ENCODE peak calls at places on chromosomes 7 and 10, in ten cellular contexts. Q is left ventricle myocardium superior; A is activated T-helper 9 cell treated with anti-CD3 and anti-CD28 coated beads, Interleukin-2, amount 50 U/mL, for 16 hours; Z is fibroblast of mammary gland; G is ELF-1; P is activated CD8-positive, alpha-beta memory T cell treated with anti-CD3 and anti-CD28 coated beads for 24 hours; T is NCI-H1105; K is neural crest cell; L is Right ventricle myocardium superior; N is stimulated activated CD4-positive, alpha-beta T cell treated with anti-CD3 and anti-CD28 coated beads, TNF-alpha, amount 100 ng/mL, for 1 hour. H is an unnamed sample.
A peak's percentile ranks its signal among the peaks of the same experiment; 100 is the strongest.

GRCh38 chr10:60646966-60647796 is 131.1 kb upstream of the CDK1 start:
- DNase-seq in G (no peak), Q (no peak), L (no peak), T (peak; percentile 14), N (no peak), Z (peak; percentile 68), P (no peak), K (peak; percentile 57), A (no peak), H (peak; percentile 63)

GRCh38 chr7:41437257-41438196 is 265.4 kb downstream of the INHBA start:
- DNase-seq in T (no peak), N (no peak), Q (no peak), K (no peak), L (no peak), A (no peak), P (no peak), G (no peak), Z (no peak), H (no peak)

GRCh38 chr7:85186083-85186520 is 754 bp downstream of the SEMA3D start:
- DNase-seq in Z (peak; percentile 43), G (peak; percentile 54), A (no peak), P (no peak), Q (peak; percentile 31), K (peak; percentile 43), L (peak; percentile 38), T (peak; percentile 13), N (no peak), H (peak; percentile 44)

GRCh38 chr10:91511549-91512330 is 101.6 kb downstream of the HECTD2 start:
- DNase-seq in K (no peak), T (no peak), G (no peak), P (no peak), Z (peak; percentile 83), L (no peak), A (no peak), Q (no peak), N (no peak), H (peak; percentile 93)

GRCh38 chr7:18357691-18358090 is 137.9 kb upstream of the HDAC9 start:
- DNase-seq in Q (no peak), G (peak; percentile 7), N (no peak), A (no peak), T (no peak), K (no peak), L (no peak), P (no peak), Z (peak; percentile 26), H (peak; percentile 5)

GRCh38 chr7:101630591-101630990 is 1.5 kb upstream of the MYL10 start:
- DNase-seq in N (no peak), K (no peak), P (no peak), Z (no peak), Q (no peak), L (no peak), T (no peak), G (peak; percentile 59), A (no peak), H (peak; percentile 24)

GRCh38 chr7:14403587-14403986 is 414.1 kb upstream of the ETV1 start:
- DNase-seq in Z (peak; percentile 19), P (no peak), L (no peak), K (no peak), T (no peak), G (no peak), Q (no peak), N (no peak), A (no peak), H (no peak)

GRCh38 chr10:7944537-7944936 is 110.0 kb upstream of the GATA3 start:
- DNase-seq in T (no peak), N (no peak), Q (no peak), P (no peak), G (no peak), L (no peak), Z (no peak), K (no peak), A (no peak), H (no peak)

GRCh38 chr7:157916946-157917670 is 580.3 kb downstream of the DNAJB6 start:
- DNase-seq in T (no peak), N (no peak), G (no peak), K (no peak), A (no peak), Q (no peak), P (no peak), Z (no peak), L (no peak), H (no peak)

GRCh38 chr7:141072548-141073172 is 1.2 kb upstream of the TMEM178B start:
- DNase-seq in K (peak; percentile 48), L (peak; percentile 74), G (peak; percentile 41), N (no peak), A (no peak), T (peak; percentile 69), Z (peak; percentile 81), Q (peak; percentile 71), P (peak; percentile 68), H (peak; percentile 57)

GRCh38 chr10:11120711-11121110 is 103.0 kb downstream of the CELF2 start:
- DNase-seq in T (no peak), A (no peak), G (no peak), P (no peak), L (no peak), N (no peak), Q (no peak), K (no peak), Z (no peak), H (no peak)

GRCh38 chr10:60952067-60952845 is 8.3 kb upstream of the RHOBTB1 start:
- DNase-seq in Q (no peak), A (no peak), G (no peak), T (no peak), L (no peak), P (no peak), K (no peak), Z (no peak), N (no peak), H (no peak)

GRCh38 chr7:139618482-139619366 is 95.2 kb downstream of the CLEC2L start:
- DNase-seq in P (peak; percentile 73), N (peak; percentile 30), Z (peak; percentile 47), A (no peak), Q (peak; percentile 59), L (peak; percentile 46), T (peak; percentile 1), G (peak; percentile 49), K (peak; percentile 46), H (peak; percentile 15)

GRCh38 chr10:100519321-100520051 is at the start of gene SEC31B:
- DNase-seq in Z (no peak), N (no peak), G (peak; percentile 84), T (no peak), A (no peak), P (no peak), K (peak; percentile 60), Q (peak; percentile 71), L (peak; percentile 63), H (no peak)

GRCh38 chr10:71132321-71132810 is 80.0 kb upstream of the UNC5B start:
- DNase-seq in N (no peak), P (peak; percentile 32), Q (no peak), A (no peak), K (no peak), G (no peak), T (no peak), Z (no peak), L (no peak), H (no peak)

GRCh38 chr10:69425513-69426298 is 9.0 kb upstream of the TACR2 start:
- DNase-seq in L (no peak), P (no peak), Q (no peak), G (peak; percentile 31), Z (no peak), T (no peak), N (no peak), A (no peak), K (no peak), H (no peak)

GRCh38 chr10:58982470-58983239 is 193.8 kb upstream of the PHYHIPL start:
- DNase-seq in T (no peak), G (peak; percentile 1), P (no peak), Q (no peak), Z (no peak), N (no peak), L (no peak), A (no peak), K (no peak), H (no peak)

GRCh38 chr10:17850526-17850925 is 41.4 kb downstream of the MRC1 start:
- DNase-seq in G (no peak), K (no peak), Z (no peak), T (no peak), L (no peak), Q (no peak), N (no peak), A (no peak), P (no peak), H (no peak)

GRCh38 chr7:91784469-91784868 is 96.0 kb downstream of the MTERF1 start:
- DNase-seq in K (no peak), A (no peak), N (no peak), L (no peak), Q (no peak), P (no peak), T (peak; percentile 7), Z (peak; percentile 79), G (no peak), H (peak; percentile 62)

GRCh38 chr7:38675500-38676106 is 44.4 kb upstream of the AMPH start:
- DNase-seq in K (no peak), G (no peak), Z (no peak), P (no peak), T (no peak), Q (no peak), A (no peak), N (no peak), L (no peak), H (no peak)

GRCh38 chr10:77556990-77557601 is 80.5 kb downstream of the KCNMA1 start:
- DNase-seq in T (no peak), P (no peak), N (no peak), L (no peak), A (no peak), Z (no peak), K (no peak), Q (no peak), G (no peak), H (no peak)

GRCh38 chr10:103238506-103239252 is 7.0 kb upstream of the RPEL1 start:
- DNase-seq in K (no peak), A (no peak), Z (peak; percentile 55), T (no peak), N (no peak), P (no peak), G (peak; percentile 93), Q (peak; percentile 40), L (no peak), H (peak; percentile 55)

GRCh38 chr7:4042402-4042801 is 639.7 kb upstream of the FOXK1 start:
- DNase-seq in A (no peak), K (no peak), P (no peak), G (peak; percentile 51), Z (no peak), Q (no peak), N (no peak), L (no peak), T (peak; percentile 62), H (no peak)

GRCh38 chr7:43647772-43648643 is 65.1 kb downstream of the STK17A start:
- DNase-seq in K (no peak), Z (peak; percentile 100), P (peak; percentile 80), G (no peak), Q (peak; percentile 63), N (no peak), L (peak; percentile 72), T (peak; percentile 67), A (peak; percentile 24), H (peak; percentile 99)

GRCh38 chr10:72250666-72251065 is 23.1 kb upstream of the DDIT4 start:
- DNase-seq in Q (peak; percentile 80), A (no peak), L (peak; percentile 76), N (no peak), K (no peak), Z (peak; percentile 86), P (no peak), T (no peak), G (peak; percentile 30), H (peak; percentile 92)

GRCh38 chr10:76149602-76150138 is 718.2 kb downstream of the LRMDA start:
- DNase-seq in T (no peak), Q (no peak), L (no peak), A (no peak), P (no peak), Z (no peak), G (no peak), N (no peak), K (no peak), H (no peak)

GRCh38 chr7:54955296-54955695 is 63.5 kb upstream of the EGFR start:
- DNase-seq in P (no peak), Z (no peak), Q (no peak), G (no peak), K (no peak), T (no peak), A (no peak), L (no peak), N (no peak), H (no peak)

GRCh38 chr7:70674268-70675025 is 457.5 kb upstream of the GALNT17 start:
- DNase-seq in K (no peak), Z (no peak), G (no peak), T (peak; percentile 49), P (no peak), N (no peak), L (no peak), A (no peak), Q (no peak), H (no peak)

H was measured in amniotic epithelial cell.